ENCODE peak calls at places on chromosomes 2 and 18, in four cellular contexts. K is HepG2, Q is HFF-Myc, L is upper lobe of left lung. X is an unnamed sample.

GRCh38 chr2:215695876-215696275 is 260.0 kb upstream of the FN1 start:
- DNase-seq in K (no peak), Q (no peak), L (no peak), X (no peak)

GRCh38 chr2:10462178-10463083 is 14.3 kb upstream of the ODC1 start:
- DNase-seq in K (no peak), Q (no peak), L (peak), X (no peak)

GRCh38 chr2:217360781-217361485 is 501.1 kb upstream of the TNP1 start:
- DNase-seq in K (no peak), Q (peak), L (no peak), X (no peak)

GRCh38 chr2:236833501-236834186 is 252.0 kb upstream of the COPS8 start:
- DNase-seq in K (no peak), Q (no peak), L (no peak), X (no peak)

GRCh38 chr2:69779258-69779989 is 37.5 kb downstream of the ANXA4 start:
- DNase-seq in K (peak), Q (no peak), L (no peak), X (no peak)

GRCh38 chr2:178650554-178650953 is 156.7 kb downstream of the TTN start:
- DNase-seq in K (no peak), Q (no peak), L (no peak), X (no peak)

GRCh38 chr18:35620765-35621164 is 39.2 kb downstream of the GALNT1 start:
- DNase-seq in K (no peak), Q (no peak), L (no peak), X (no peak)

GRCh38 chr2:216985658-216986141 is 125.8 kb upstream of the TNP1 start:
- DNase-seq in K (no peak), Q (no peak), L (peak), X (no peak)

GRCh38 chr2:109322111-109322510 is 193.1 kb downstream of the SH3RF3 start:
- DNase-seq in K (no peak), Q (peak), L (no peak), X (no peak)

GRCh38 chr18:3998698-3999333 is 456.3 kb downstream of the DLGAP1 start:
- DNase-seq in K (peak), Q (no peak), L (no peak), X (no peak)
- TF ChIP-seq CTCF in K (peak), Q (peak), L (peak), X (peak)

GRCh38 chr2:169091256-169091655 is 21.9 kb downstream of the DHRS9 start:
- DNase-seq in K (no peak), Q (no peak), L (no peak), X (no peak)

GRCh38 chr2:169089182-169089581 is 19.8 kb downstream of the DHRS9 start:
- DNase-seq in K (no peak), Q (no peak), L (no peak), X (no peak)

GRCh38 chr2:169086893-169087467 is 17.6 kb downstream of the DHRS9 start:
- DNase-seq in K (no peak), Q (no peak), L (no peak), X (no peak)

GRCh38 chr2:169090133-169090820 is 20.9 kb downstream of the DHRS9 start:
- DNase-seq in K (peak), Q (no peak), L (no peak), X (no peak)

DNA sequence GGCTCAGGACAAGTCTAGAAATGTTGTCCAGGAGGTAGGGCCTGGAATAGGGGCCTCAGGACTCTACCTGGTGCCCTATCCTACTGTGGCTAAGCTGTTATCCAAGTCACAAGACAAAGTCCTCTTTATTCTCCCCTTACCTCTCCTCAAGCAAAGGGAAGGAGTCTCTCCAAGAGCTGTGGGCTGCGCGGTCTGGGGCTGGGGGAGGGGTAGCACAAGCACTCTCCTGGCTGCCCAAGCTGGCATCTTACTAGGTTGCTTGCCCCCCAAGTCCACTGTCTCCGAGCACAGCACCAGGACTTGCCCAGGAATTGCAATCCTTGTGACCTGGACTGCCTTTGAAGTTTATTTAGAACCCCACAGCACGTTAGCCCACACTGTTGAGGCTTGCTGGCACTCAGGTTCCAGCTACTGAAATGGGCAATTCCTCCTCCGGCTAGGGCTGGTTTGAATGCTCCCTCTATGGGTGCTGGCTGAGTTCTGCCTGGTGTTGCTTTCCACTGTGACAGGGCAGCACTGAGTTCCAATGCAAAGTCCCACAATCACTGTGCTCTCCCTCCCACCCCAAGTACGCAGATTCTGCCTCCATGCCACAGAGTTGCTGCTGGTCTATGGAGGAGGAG is 18.5 kb downstream of the DHRS9 start:
- DNase-seq in K (no peak), Q (no peak), L (peak), X (no peak)
- TF ChIP-seq CTCF in K (no peak), Q (no peak), L (no peak), X (no peak)

GRCh38 chr18:62566199-62566598 is 43.4 kb downstream of the ZCCHC2 start:
- DNase-seq in K (peak), Q (no peak), L (no peak), X (no peak)
- TF ChIP-seq CTCF in K (peak), Q (peak), L (no peak), X (no peak)

GRCh38 chr2:242085941-242086621 is 216.6 kb downstream of the RTP5 start:
- DNase-seq in K (peak), Q (no peak), L (no peak), X (no peak)
- TF ChIP-seq CTCF in K (peak), Q (no peak), L (no peak), X (no peak)

GRCh38 chr18:32380559-32380958 is 90.1 kb downstream of the GAREM1 start:
- DNase-seq in K (no peak), Q (no peak), L (no peak), X (no peak)
- TF ChIP-seq CTCF in K (no peak), Q (no peak), L (no peak), X (no peak)

GRCh38 chr18:3742541-3742940 is 292.6 kb downstream of the TGIF1 start:
- DNase-seq in K (no peak), Q (no peak), L (no peak), X (no peak)
- TF ChIP-seq CTCF in K (no peak), Q (no peak), L (no peak), X (no peak)

GRCh38 chr18:77072566-77072965 is 60.0 kb downstream of the MBP start:
- DNase-seq in K (no peak), Q (no peak), L (no peak), X (no peak)
- TF ChIP-seq CTCF in K (no peak), Q (no peak), L (no peak), X (no peak)